ENCODE peak calls at places on chromosome 22, in eight cellular contexts. T, C, W, R, U, I, F and M are unnamed samples.

GRCh38 chr22:31206896-31207687 is 5.0 kb upstream of the LIMK2 start:
- DNase-seq in W (no peak), I (no peak), F (no peak), U (no peak), R (no peak), C (no peak), T (no peak), M (peak; percentile 76)

GRCh38 chr22:27170491-27170890 is 513.1 kb downstream of the MIAT start:
- DNase-seq in F (peak; percentile 84), I (no peak), R (no peak), U (no peak), W (peak; percentile 92), T (no peak), C (no peak), M (no peak)

GRCh38 chr22:19419464-19420178 is 11.9 kb downstream of the HIRA start:
- DNase-seq in W (no peak), C (peak; percentile 27), I (peak; percentile 33), R (no peak), U (no peak), T (no peak), F (no peak), M (peak; percentile 24)

GRCh38 chr22:19610518-19611253 is 86.5 kb upstream of the CLDN5 start:
- DNase-seq in T (no peak), R (no peak), C (peak; percentile 42), I (no peak), U (no peak), W (no peak), F (no peak), M (no peak)

GRCh38 chr22:40009231-40009769 is 14.5 kb downstream of the FAM83F start:
- DNase-seq in R (no peak), I (no peak), T (no peak), F (no peak), C (no peak), W (no peak), U (peak; percentile 68), M (peak; percentile 29)

GRCh38 chr22:41699264-41700104 is at the start of gene MEI1:
- DNase-seq in R (peak; percentile 81), C (peak; percentile 89), W (no peak), I (peak; percentile 92), T (peak; percentile 26), U (no peak), F (peak; percentile 63), M (peak; percentile 85)

GRCh38 chr22:19877626-19878339 is 23.1 kb upstream of the GNB1L start:
- DNase-seq in W (no peak), C (no peak), T (no peak), R (no peak), I (no peak), F (peak; percentile 79), U (no peak), M (no peak)

GRCh38 chr22:39146256-39147101 is 6.0 kb downstream of the CBX7 start:
- DNase-seq in C (no peak), F (no peak), U (no peak), I (no peak), T (no peak), W (no peak), R (no peak), M (no peak)

GRCh38 chr22:46066691-46067090 is 83.6 kb upstream of the PPARA start:
- DNase-seq in W (peak; percentile 40), C (no peak), T (no peak), R (no peak), F (peak; percentile 33), U (peak; percentile 61), I (no peak), M (peak; percentile 29)

GRCh38 chr22:18990355-18991137 is 54.5 kb upstream of the PRODH start:
- DNase-seq in T (no peak), U (no peak), F (no peak), I (no peak), R (no peak), C (no peak), W (no peak), M (no peak)

GRCh38 chr22:41925783-41926460 is 684 bp downstream of the TNFRSF13C start:
- DNase-seq in W (no peak), R (no peak), F (peak; percentile 47), C (peak; percentile 84), I (peak; percentile 82), U (peak; percentile 56), T (no peak), M (peak; percentile 87)

GRCh38 chr22:17749605-17750395 is 24.5 kb downstream of the BID start:
- DNase-seq in F (no peak), C (no peak), R (no peak), U (no peak), T (no peak), W (no peak), I (no peak), M (no peak)

GRCh38 chr22:21632237-21632895 is at the start of gene CCDC116:
- DNase-seq in U (peak; percentile 86), R (no peak), F (peak; percentile 28), W (no peak), T (no peak), C (no peak), I (peak; percentile 58), M (peak; percentile 44)

GRCh38 chr22:42438293-42438650 is 6.1 kb upstream of the NFAM1 start:
- DNase-seq in C (no peak), F (no peak), T (no peak), W (no peak), U (no peak), R (no peak), I (no peak), M (no peak)

GRCh38 chr22:23542933-23543332 is 37.2 kb downstream of the IGLL1 start:
- DNase-seq in W (no peak), U (no peak), R (no peak), F (peak; percentile 43), T (no peak), I (no peak), C (no peak), M (no peak)

GRCh38 chr22:49966716-49967332 is 6.3 kb downstream of the PIM3 start:
- DNase-seq in R (no peak), U (no peak), C (no peak), W (no peak), T (no peak), I (no peak), F (no peak), M (peak; percentile 51)

GRCh38 chr22:44850946-44851345 is 98.6 kb downstream of the ARHGAP8 start:
- DNase-seq in T (no peak), R (no peak), U (no peak), I (no peak), W (no peak), C (no peak), F (peak; percentile 7), M (no peak)

GRCh38 chr22:34427841-34428240 is 507.6 kb upstream of the LARGE1 start:
- DNase-seq in U (no peak), W (no peak), T (no peak), I (no peak), C (no peak), R (no peak), F (no peak), M (no peak)

GRCh38 chr22:49354516-49355205 is 473.0 kb downstream of the BRD1 start:
- DNase-seq in T (no peak), W (no peak), R (no peak), C (no peak), I (no peak), F (no peak), U (no peak), M (no peak)

GRCh38 chr22:44311855-44312170 is 938 bp downstream of the SHISAL1 start:
- DNase-seq in I (no peak), T (no peak), R (no peak), W (peak; percentile 67), C (no peak), F (peak; percentile 81), U (no peak), M (no peak)

GRCh38 chr22:35218079-35218478 is 39.2 kb upstream of the HMGXB4 start:
- DNase-seq in I (no peak), W (no peak), U (no peak), T (no peak), C (no peak), R (no peak), F (peak; percentile 44), M (no peak)

GRCh38 chr22:23910496-23911190 is 16.5 kb downstream of the MIF start:
- DNase-seq in F (no peak), I (no peak), C (no peak), U (no peak), T (no peak), R (no peak), W (no peak), M (no peak)

GRCh38 chr22:32203181-32204105 is 1.4 kb downstream of the RFPL2 start:
- DNase-seq in T (no peak), C (no peak), W (no peak), U (no peak), F (no peak), I (no peak), R (no peak), M (no peak)